ENCODE peak calls at places on chromosomes 1 and 21, in five cellular contexts. Q is astrocyte of the spinal cord, B is PC-3, D is choroid plexus epithelial cell, M is GM12865. C is an unnamed sample.

GRCh38 chr1:228118040-228118439 is 8.9 kb upstream of the MRPL55 start:
- DNase-seq in Q (no peak), B (peak; percentile 35), D (no peak), M (no peak), C (no peak)

GRCh38 chr1:6526316-6526715 is 28.0 kb downstream of the NOL9 start:
- DNase-seq in Q (no peak), B (no peak), D (no peak), M (no peak), C (no peak)

GRCh38 chr1:161915978-161916377 is 107.7 kb downstream of the OLFML2B start:
- DNase-seq in Q (no peak), B (no peak), D (no peak), M (peak; percentile 20), C (no peak)

GRCh38 chr1:235783148-235783776 is 83.4 kb downstream of the LYST start:
- DNase-seq in Q (peak; percentile 71), B (peak; percentile 66), D (peak; percentile 69), M (peak; percentile 37), C (no peak)

GRCh38 chr1:86648255-86648654 is 56.1 kb upstream of the SH3GLB1 start:
- DNase-seq in Q (peak; percentile 75), B (peak; percentile 73), D (peak; percentile 61), M (no peak), C (no peak)

GRCh38 chr1:241275981-241276380 is 81.0 kb downstream of the RGS7 start:
- DNase-seq in Q (no peak), B (peak; percentile 78), D (no peak), M (no peak), C (no peak)

GRCh38 chr1:98104285-98104684 is 183.5 kb upstream of the DPYD start:
- DNase-seq in Q (peak; percentile 82), B (peak; percentile 62), D (peak; percentile 94), M (no peak), C (no peak)

GRCh38 chr1:10958614-10959013 is 53.8 kb upstream of the TARDBP start:
- DNase-seq in Q (no peak), B (no peak), D (no peak), M (no peak), C (no peak)

GRCh38 chr21:35343046-35343816 is 294.1 kb upstream of the RUNX1 start:
- DNase-seq in Q (no peak), B (peak; percentile 71), D (no peak), M (peak; percentile 21), C (peak; percentile 15)

GRCh38 chr1:99599678-99600175 is 46.2 kb upstream of the PALMD start:
- DNase-seq in Q (peak; percentile 96), B (peak; percentile 84), D (peak; percentile 90), M (no peak), C (no peak)

GRCh38 chr1:16338961-16339360 is 13.3 kb downstream of the FBXO42 start:
- DNase-seq in Q (no peak), B (no peak), D (no peak), M (no peak), C (no peak)

GRCh38 chr1:82398357-82398756 is 597.6 kb downstream of the ADGRL2 start:
- DNase-seq in Q (peak; percentile 6), B (no peak), D (no peak), M (no peak), C (no peak)

GRCh38 chr1:8836228-8836627 is 18.8 kb upstream of the RERE start:
- DNase-seq in Q (no peak), B (no peak), D (no peak), M (no peak), C (no peak)

GRCh38 chr1:87200875-87201638 is 127.6 kb upstream of the LMO4 start:
- DNase-seq in Q (no peak), B (peak; percentile 83), D (no peak), M (no peak), C (no peak)

GRCh38 chr1:24253569-24253968 is 65.6 kb upstream of the GRHL3 start:
- DNase-seq in Q (no peak), B (no peak), D (no peak), M (peak; percentile 15), C (no peak)
- TF ChIP-seq CTCF in Q (no peak), B (peak; percentile 22), D (peak; percentile 16), M (peak; percentile 18), C (peak; percentile 28)

DNA sequence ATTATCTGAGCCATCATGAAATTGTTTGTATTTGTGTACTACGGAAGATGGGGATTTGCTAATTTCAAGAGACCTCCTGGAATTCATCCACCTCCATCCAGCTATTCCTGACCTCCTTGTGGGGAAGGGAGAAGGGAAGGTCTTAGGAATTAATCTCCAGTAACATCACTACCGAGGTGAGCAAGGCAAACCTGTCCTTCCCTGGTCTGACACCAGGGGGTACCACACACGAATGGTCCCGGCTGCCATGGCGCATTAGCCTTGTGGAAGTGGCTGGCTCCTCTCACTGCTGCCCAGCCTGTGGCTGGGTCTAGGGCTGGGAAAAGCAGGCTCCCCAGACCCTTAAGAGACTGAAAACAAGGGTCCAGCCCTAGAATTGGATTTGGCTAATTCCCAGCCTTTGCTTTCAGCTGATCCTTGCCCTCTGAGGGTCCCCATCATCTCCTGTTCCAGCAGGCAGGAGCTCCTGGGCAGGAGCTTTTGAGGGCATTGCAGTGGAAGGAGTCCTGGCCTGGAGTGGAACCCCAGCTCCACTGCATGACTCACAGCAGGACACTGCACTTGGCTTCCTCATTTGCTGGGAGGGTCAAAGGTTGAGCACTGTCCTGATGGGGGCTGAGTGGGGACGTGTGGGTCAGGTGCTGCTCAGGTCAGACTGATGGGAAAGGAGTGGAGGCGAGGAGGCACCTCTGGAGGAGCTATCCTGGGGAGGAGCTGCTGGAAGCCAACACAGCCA is 34.8 kb downstream of the RIMS3 start:
- DNase-seq in Q (peak; percentile 9), B (peak; percentile 25), D (peak; percentile 67), M (peak; percentile 66), C (peak; percentile 42)
- TF ChIP-seq CTCF in Q (peak; percentile 57), B (peak; percentile 43), D (peak; percentile 81), M (peak; percentile 74), C (peak; percentile 35)

DNA sequence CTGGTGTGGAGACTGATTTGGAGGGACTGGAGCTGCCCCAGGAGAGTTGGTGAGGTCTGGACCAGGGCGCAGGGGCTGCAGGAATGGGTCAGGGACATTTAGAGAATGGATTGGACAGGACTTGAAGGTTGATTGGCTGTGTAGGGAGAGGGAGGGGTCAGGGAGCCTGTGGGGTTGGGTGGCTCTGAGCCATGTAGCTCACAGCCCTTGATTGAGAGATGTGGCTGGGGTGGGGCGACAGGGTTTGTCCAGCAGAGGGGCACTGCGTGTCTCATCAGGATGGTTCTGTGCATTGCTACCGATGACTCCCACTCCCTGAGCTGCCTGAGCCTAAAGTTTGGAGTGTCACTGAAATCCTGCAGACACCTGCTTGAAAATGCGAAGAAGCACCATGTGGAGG is 12.1 kb downstream of the AZIN2 start:
- DNase-seq in Q (no peak), B (no peak), D (no peak), M (no peak), C (no peak)
- TF ChIP-seq CTCF in Q (peak; percentile 1), B (no peak), D (peak; percentile 16), M (no peak), C (no peak)

DNA sequence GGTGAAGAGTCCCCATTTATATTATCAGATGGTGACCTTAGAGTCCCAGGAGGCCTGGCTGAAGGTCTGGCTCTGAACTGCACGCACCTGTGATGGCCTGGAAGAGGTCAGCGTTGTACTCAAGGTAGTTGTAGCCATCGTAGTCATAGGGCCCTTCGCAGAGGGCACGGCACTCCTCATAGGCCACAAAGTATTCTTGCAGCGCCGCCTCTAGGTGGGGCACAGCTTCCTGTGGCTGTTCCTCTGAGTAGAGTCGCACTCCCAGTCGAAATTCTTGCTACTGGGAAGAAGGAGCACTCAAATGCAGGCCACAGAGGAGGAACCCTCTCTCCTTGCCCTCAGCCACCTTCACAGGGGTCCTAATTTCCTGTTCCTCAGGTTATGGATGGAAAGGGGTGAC is 7.7 kb downstream of the P3H1 start:
- DNase-seq in Q (no peak), B (no peak), D (no peak), M (no peak), C (no peak)
- TF ChIP-seq CTCF in Q (peak; percentile 12), B (no peak), D (peak; percentile 25), M (no peak), C (no peak)

DNA sequence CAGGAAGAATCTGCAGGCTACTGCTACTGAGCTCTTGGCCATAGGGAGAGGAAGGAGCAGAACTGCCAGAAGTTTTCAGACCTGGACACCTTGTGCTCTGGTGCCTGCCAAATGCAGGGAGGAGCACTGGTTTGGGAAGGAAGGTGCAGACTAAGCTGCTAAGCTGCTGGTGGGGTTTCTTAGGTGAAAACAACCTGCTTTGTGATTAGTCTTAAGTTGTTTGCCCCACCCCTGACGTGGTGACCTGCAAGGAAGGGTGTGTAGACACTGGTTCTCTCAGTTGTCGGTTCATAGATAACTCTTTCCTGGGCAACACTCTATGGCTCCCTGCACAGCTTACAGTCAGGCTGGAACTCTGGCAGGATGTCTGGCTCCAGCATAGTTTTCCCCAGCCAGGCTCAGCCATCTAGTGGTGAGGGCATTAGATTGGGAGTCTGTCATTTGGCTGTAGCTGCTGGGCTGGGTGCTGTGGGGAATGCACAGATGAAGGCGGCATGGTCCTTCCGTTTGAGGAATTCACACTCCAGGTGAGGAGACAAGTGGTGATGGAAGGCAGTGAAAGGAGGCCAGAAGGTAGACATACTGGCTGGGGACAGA is 10.3 kb upstream of the S100A10 start:
- DNase-seq in Q (no peak), B (peak; percentile 50), D (no peak), M (no peak), C (no peak)
- TF ChIP-seq CTCF in Q (peak; percentile 24), B (peak; percentile 60), D (peak; percentile 36), M (no peak), C (no peak)

GRCh38 chr21:31566061-31566460 is 93.4 kb upstream of the SOD1 start:
- DNase-seq in Q (no peak), B (peak; percentile 38), D (peak; percentile 30), M (no peak), C (no peak)
- TF ChIP-seq CTCF in Q (peak; percentile 28), B (peak; percentile 41), D (peak; percentile 51), M (no peak), C (no peak)

C was measured in GM10248.